ENCODE peak calls at places on chromosomes 3 and 15, in seven cellular contexts. A is cardiac muscle cell, E is ovary, U is thoracic aorta, Y is epithelial cell of esophagus, S is PC-9, C is mesenchymal stem cell. R is an unnamed sample.

GRCh38 chr15:68158046-68158628 is 47.0 kb downstream of the CALML4 start:
- DNase-seq in Y (no peak), A (peak; percentile 19), E (no peak), S (no peak), C (peak; percentile 10), U (no peak), R (no peak)

GRCh38 chr3:151837057-151837456 is 23.1 kb downstream of the AADAC start:
- DNase-seq in C (peak; percentile 82), S (peak; percentile 44), A (peak; percentile 22), U (no peak), E (no peak), Y (peak; percentile 97), R (peak; percentile 98)

GRCh38 chr3:74001481-74001880 is 376.7 kb upstream of the PDZRN3 start:
- DNase-seq in Y (no peak), U (no peak), C (no peak), E (no peak), S (no peak), A (no peak), R (no peak)

GRCh38 chr3:39318311-39318710 is 11.2 kb upstream of the CCR8 start:
- DNase-seq in Y (peak; percentile 20), E (no peak), U (no peak), C (no peak), S (no peak), A (no peak), R (peak; percentile 59)

GRCh38 chr15:69562564-69562963 is 109.9 kb downstream of the RPLP1 start:
- DNase-seq in E (no peak), Y (no peak), A (no peak), S (no peak), U (no peak), C (no peak), R (no peak)

GRCh38 chr3:28287046-28287445 is 45.6 kb downstream of the CMC1 start:
- DNase-seq in Y (no peak), E (no peak), U (no peak), S (no peak), A (no peak), C (no peak), R (no peak)

GRCh38 chr15:27418729-27419128 is 447.7 kb downstream of the GABRG3 start:
- DNase-seq in E (no peak), C (no peak), A (peak; percentile 20), S (no peak), Y (no peak), U (no peak), R (no peak)

GRCh38 chr15:67146214-67146613 is 80.8 kb downstream of the SMAD3 start:
- DNase-seq in A (no peak), Y (peak; percentile 58), E (peak; percentile 64), S (no peak), C (peak; percentile 89), U (no peak), R (peak; percentile 56)

GRCh38 chr15:31274496-31275330 is 51.9 kb upstream of the KLF13 start:
- DNase-seq in C (peak; percentile 18), S (no peak), E (no peak), Y (no peak), U (no peak), A (no peak), R (no peak)

GRCh38 chr3:172034786-172035685 is 4.3 kb upstream of the FNDC3B start:
- DNase-seq in C (peak; percentile 37), U (no peak), S (no peak), Y (peak; percentile 54), A (no peak), E (no peak), R (peak; percentile 51)

GRCh38 chr15:47766406-47766805 is 49.1 kb downstream of the SEMA6D start:
- DNase-seq in U (no peak), S (no peak), A (no peak), C (no peak), E (no peak), Y (no peak), R (no peak)

GRCh38 chr3:30646181-30646876 is 39.9 kb downstream of the TGFBR2 start:
- DNase-seq in A (no peak), S (no peak), U (no peak), C (peak; percentile 87), Y (no peak), E (no peak), R (no peak)

GRCh38 chr3:46368569-46368968 is 2.2 kb upstream of the CCR5 start:
- DNase-seq in U (no peak), A (peak; percentile 24), C (peak; percentile 21), S (no peak), Y (peak; percentile 32), E (no peak), R (no peak)

GRCh38 chr15:75347222-75348033 is 589 bp downstream of the NEIL1 start:
- DNase-seq in Y (peak; percentile 40), E (peak; percentile 62), C (peak; percentile 24), U (no peak), S (peak; percentile 58), A (peak; percentile 74), R (no peak)

GRCh38 chr3:141426404-141427034 is 58.2 kb downstream of the ZBTB38 start:
- DNase-seq in S (no peak), C (peak; percentile 84), E (peak; percentile 89), Y (peak; percentile 41), U (peak; percentile 79), A (peak; percentile 64), R (peak; percentile 47)

GRCh38 chr3:12465151-12465795 is 19.0 kb upstream of the TSEN2 start:
- DNase-seq in S (no peak), C (no peak), E (no peak), A (no peak), U (no peak), Y (no peak), R (no peak)

GRCh38 chr3:169813757-169814517 is 1.2 kb upstream of the LRRC34 start:
- DNase-seq in A (no peak), S (peak; percentile 75), E (peak; percentile 26), U (no peak), C (no peak), Y (peak; percentile 55), R (no peak)

GRCh38 chr15:43493687-43494472 is 924 bp upstream of the TP53BP1 start:
- DNase-seq in U (no peak), C (no peak), Y (no peak), A (no peak), S (no peak), E (no peak), R (no peak)
- H3K4me3 ChIP-seq in U (peak overlapping the region; percentile 97), C (peak overlapping the region; percentile 92), Y (peak overlapping the region; percentile 87), A (peak overlapping the region; percentile 89), S (peak overlapping the region; percentile 57), E (peak overlapping the region; percentile 83), R (peak overlapping the region; percentile 69)

DNA sequence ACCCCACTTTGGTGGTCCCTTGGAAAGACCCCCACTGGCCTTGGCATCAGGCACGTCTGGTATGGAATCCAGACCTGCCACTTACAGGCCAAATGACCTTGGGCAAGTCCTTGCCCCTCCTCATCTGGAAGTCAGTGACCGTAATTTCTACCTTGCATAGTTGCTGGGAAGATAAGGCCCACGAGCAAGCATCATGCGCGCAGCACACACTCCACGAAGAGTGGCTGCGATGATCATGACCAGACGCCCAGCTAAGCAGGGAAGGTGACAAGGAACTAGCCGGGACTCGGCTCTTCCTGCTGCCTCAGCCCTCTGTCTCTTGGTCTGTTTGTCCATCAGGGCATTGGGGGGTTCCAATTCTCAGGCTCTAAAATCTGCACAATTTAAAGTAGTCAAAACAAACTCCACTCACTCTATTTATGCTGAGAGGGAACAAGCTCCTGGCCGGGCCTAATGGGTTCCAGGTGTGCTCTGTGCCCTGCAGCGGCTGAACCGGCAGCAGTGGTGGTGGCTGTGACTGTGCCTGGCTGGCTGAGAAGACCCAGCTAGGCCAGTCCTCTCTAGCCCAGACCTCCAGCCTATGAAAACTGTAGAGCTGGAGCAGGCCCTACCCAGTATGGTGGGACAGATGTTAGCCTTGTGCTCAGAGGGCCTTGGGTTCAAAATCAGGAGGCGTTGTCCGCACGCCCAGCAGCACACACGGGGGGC is 36.8 kb downstream of the EPHB3 start:
- DNase-seq in Y (no peak), A (no peak), E (no peak), C (no peak), S (no peak), U (no peak), R (no peak)
- H3K4me3 ChIP-seq in Y (no peak overlapping the region), A (no peak overlapping the region), E (no peak overlapping the region), C (no peak overlapping the region), S (no peak overlapping the region), U (no peak overlapping the region), R (no peak overlapping the region)

GRCh38 chr3:155363690-155364070 is 70.2 kb upstream of the STRIT1 start:
- DNase-seq in Y (no peak), A (no peak), U (no peak), S (no peak), C (no peak), E (no peak), R (no peak)

GRCh38 chr3:155360281-155360680 is 66.8 kb upstream of the STRIT1 start:
- DNase-seq in C (no peak), Y (no peak), S (no peak), A (no peak), U (no peak), E (no peak), R (no peak)

GRCh38 chr3:155364492-155364891 is 71.0 kb upstream of the STRIT1 start:
- DNase-seq in C (no peak), E (no peak), U (no peak), A (no peak), Y (no peak), S (no peak), R (no peak)

GRCh38 chr3:155365178-155365783 is 71.8 kb upstream of the STRIT1 start:
- DNase-seq in U (no peak), S (no peak), A (no peak), C (no peak), Y (no peak), E (no peak), R (no peak)

DNA sequence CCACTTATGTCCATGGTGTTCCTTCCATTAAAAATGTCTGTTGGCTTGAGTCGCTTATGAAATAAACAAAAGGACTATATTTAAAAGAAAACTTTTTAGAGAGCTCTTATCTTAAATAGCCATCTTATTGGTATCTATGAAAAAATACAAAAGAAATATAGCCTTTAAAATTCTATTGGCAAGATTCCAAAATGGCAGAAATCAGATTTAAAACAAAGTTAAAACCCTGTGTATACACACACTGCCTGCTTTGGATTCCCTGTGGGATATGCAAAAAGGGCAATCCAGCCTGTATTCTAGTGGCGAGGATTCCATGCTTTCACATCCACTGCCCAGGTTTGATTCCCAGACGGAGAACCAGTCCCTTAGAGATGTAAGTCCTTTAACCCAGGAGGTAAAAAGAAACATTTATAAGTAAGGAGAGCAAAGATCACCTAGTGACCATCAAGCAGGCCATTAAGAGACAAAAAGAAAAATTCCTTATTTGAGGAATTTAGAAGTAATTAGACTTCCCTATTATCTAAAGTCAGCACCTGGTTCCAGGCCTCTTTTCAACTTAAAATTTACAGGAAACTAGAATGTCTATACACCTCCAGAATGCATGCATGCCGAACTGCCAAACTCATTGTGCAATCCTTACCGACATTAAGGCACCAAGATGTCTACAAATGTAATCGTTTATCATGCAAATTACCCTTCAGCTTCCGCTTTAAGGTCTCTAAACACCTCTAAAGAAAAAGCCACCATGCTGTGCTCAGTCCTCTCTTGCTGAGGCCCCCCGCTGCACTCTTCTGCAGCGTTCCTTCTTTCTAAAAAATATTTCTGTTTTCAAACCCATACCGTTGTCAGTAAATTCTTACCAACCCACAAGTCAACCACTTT is 69.6 kb upstream of the STRIT1 start:
- DNase-seq in C (no peak), Y (no peak), A (no peak), E (no peak), U (no peak), S (no peak), R (no peak)
- H3K4me3 ChIP-seq in C (no peak overlapping the region), Y (no peak overlapping the region), A (no peak overlapping the region), E (no peak overlapping the region), U (no peak overlapping the region), S (no peak overlapping the region), R (no peak overlapping the region)

GRCh38 chr3:136189859-136190617 is 6.1 kb downstream of the MSL2 start:
- DNase-seq in A (no peak), S (no peak), E (no peak), U (no peak), C (no peak), Y (no peak), R (no peak)
- H3K4me3 ChIP-seq in A (no peak overlapping the region), S (no peak overlapping the region), E (no peak overlapping the region), U (no peak overlapping the region), C (no peak overlapping the region), Y (no peak overlapping the region), R (no peak overlapping the region)

R was measured in bronchial epithelial cell.